ENCODE peak calls at places on chromosome 13, in ten cellular contexts. B is AG09309, Y is RWPE1, H is heart left ventricle, M is BE2C, J is progenitor cell of endocrine pancreas, K is A549, R is MCF 10A, X is prostate gland, I is lung. O is an unnamed sample.

GRCh38 chr13:106186366-106187030 is 349.0 kb downstream of the EFNB2 start:
- DNase-seq in B (no peak), Y (no peak), H (no peak), M (no peak), J (no peak), K (no peak), R (no peak), X (no peak), I (no peak), O (no peak)

GRCh38 chr13:103525530-103525929 is 459.3 kb upstream of the SLC10A2 start:
- DNase-seq in B (no peak), Y (no peak), H (no peak), M (no peak), J (no peak), K (no peak), R (no peak), X (no peak), I (no peak), O (no peak)

GRCh38 chr13:64817721-64818120 is 2412.4 kb downstream of the PCDH9 start:
- DNase-seq in B (no peak), Y (no peak), H (no peak), M (no peak), J (no peak), K (no peak), R (no peak), X (no peak), I (no peak), O (no peak)

GRCh38 chr13:46535002-46535401 is 18.0 kb upstream of the LRCH1 start:
- DNase-seq in B (no peak), Y (no peak), H (no peak), M (no peak), J (no peak), K (no peak), R (no peak), X (no peak), I (no peak), O (no peak)

GRCh38 chr13:22469421-22469820 is 711.4 kb upstream of the SGCG start:
- DNase-seq in B (no peak), Y (no peak), H (no peak), M (no peak), J (no peak), K (no peak), R (no peak), X (no peak), I (no peak), O (no peak)

GRCh38 chr13:31267126-31267784 is 67.5 kb downstream of the B3GLCT start:
- DNase-seq in B (no peak), Y (no peak), H (no peak), M (no peak), J (no peak), K (no peak), R (peak), X (peak), I (no peak), O (no peak)

GRCh38 chr13:31786011-31786410 is 46.7 kb downstream of the RXFP2 start:
- DNase-seq in B (no peak), Y (no peak), H (no peak), M (no peak), J (no peak), K (no peak), R (peak), X (no peak), I (no peak), O (no peak)

GRCh38 chr13:51822106-51822840 is 18.3 kb upstream of the DHRS12 start:
- DNase-seq in B (no peak), Y (no peak), H (no peak), M (no peak), J (no peak), K (no peak), R (no peak), X (no peak), I (no peak), O (no peak)

GRCh38 chr13:36297600-36298338 is at the start of gene CCDC169:
- DNase-seq in B (no peak), Y (peak), H (peak), M (peak), J (peak), K (peak), R (peak), X (peak), I (peak), O (peak)

GRCh38 chr13:71858647-71859046 is 8.4 kb downstream of the DACH1 start:
- DNase-seq in B (no peak), Y (no peak), H (no peak), M (no peak), J (no peak), K (no peak), R (no peak), X (no peak), I (no peak), O (no peak)

GRCh38 chr13:65530688-65531087 is 1699.4 kb downstream of the PCDH9 start:
- DNase-seq in B (no peak), Y (no peak), H (no peak), M (no peak), J (no peak), K (no peak), R (no peak), X (no peak), I (no peak), O (no peak)

GRCh38 chr13:47858678-47859050 is 142.4 kb downstream of the SUCLA2 start:
- DNase-seq in B (peak), Y (peak), H (no peak), M (no peak), J (no peak), K (no peak), R (peak), X (no peak), I (no peak), O (no peak)

GRCh38 chr13:33015791-33016323 is 366 bp upstream of the KL start:
- DNase-seq in B (no peak), Y (no peak), H (peak), M (no peak), J (no peak), K (no peak), R (no peak), X (peak), I (no peak), O (peak)

GRCh38 chr13:43911871-43912270 is 32.2 kb downstream of the LACC1 start:
- DNase-seq in B (no peak), Y (no peak), H (no peak), M (no peak), J (no peak), K (no peak), R (no peak), X (no peak), I (no peak), O (no peak)

GRCh38 chr13:94674609-94675348 is 37.6 kb downstream of the SOX21 start:
- DNase-seq in B (no peak), Y (peak), H (no peak), M (peak), J (peak), K (peak), R (peak), X (peak), I (peak), O (peak)

GRCh38 chr13:30292325-30292724 is 15.0 kb downstream of the KATNAL1 start:
- DNase-seq in B (no peak), Y (no peak), H (no peak), M (no peak), J (no peak), K (no peak), R (no peak), X (no peak), I (no peak), O (no peak)

GRCh38 chr13:49214917-49215376 is 5.2 kb upstream of the MLNR start:
- DNase-seq in B (no peak), Y (no peak), H (peak), M (no peak), J (no peak), K (peak), R (peak), X (peak), I (peak), O (no peak)
- TF ChIP-seq CTCF in B (peak), Y (no peak), H (no peak), M (peak), J (no peak), K (no peak), R (no peak), X (no peak), I (no peak), O (no peak)

GRCh38 chr13:114152831-114153371 is 20.5 kb upstream of the RASA3 start:
- DNase-seq in B (peak), Y (no peak), H (no peak), M (no peak), J (no peak), K (no peak), R (no peak), X (no peak), I (no peak), O (no peak)

GRCh38 chr13:114149774-114150740 is 17.6 kb upstream of the RASA3 start:
- DNase-seq in B (no peak), Y (no peak), H (no peak), M (no peak), J (no peak), K (no peak), R (no peak), X (no peak), I (no peak), O (no peak)

GRCh38 chr13:114152285-114152645 is 19.8 kb upstream of the RASA3 start:
- DNase-seq in B (no peak), Y (no peak), H (no peak), M (no peak), J (no peak), K (no peak), R (no peak), X (no peak), I (no peak), O (no peak)

GRCh38 chr13:114151031-114151430 is 18.6 kb upstream of the RASA3 start:
- DNase-seq in B (no peak), Y (no peak), H (no peak), M (no peak), J (no peak), K (no peak), R (no peak), X (no peak), I (no peak), O (no peak)

DNA sequence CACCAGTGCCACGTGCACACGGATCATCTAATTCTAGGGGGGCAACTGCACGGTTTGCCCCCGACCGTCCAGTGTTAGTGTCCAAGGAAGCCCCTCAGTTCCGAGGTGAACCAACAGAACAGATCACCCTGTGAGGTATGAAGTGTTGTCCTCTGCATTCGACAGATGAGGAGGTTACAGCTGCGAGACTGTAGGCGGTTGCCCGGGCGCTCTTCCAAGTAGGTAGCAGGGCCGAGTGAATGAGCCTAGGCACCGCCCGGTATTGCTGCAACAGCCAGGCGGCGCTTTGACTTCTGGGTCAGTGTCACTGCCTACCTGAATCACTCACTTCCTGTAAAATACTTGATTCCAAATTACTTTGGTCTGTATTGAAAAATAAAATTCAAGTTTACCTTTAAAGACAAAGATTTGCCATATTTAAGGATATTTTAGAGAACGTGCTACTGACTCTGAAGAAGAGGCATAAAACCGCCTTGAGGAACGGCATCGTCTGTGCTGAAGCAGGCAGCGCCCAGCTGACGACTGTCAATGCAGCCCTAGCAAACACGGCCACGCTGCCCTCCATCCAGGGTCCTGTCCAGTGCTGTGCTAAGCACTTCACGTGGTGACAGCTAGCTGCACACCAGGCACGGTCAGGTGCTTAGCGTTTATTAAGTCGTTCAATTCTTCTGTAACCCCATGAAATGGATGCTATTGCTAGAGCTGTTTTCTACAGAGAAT is 19.3 kb upstream of the RASA3 start:
- DNase-seq in B (no peak), Y (peak), H (no peak), M (no peak), J (no peak), K (no peak), R (peak), X (peak), I (no peak), O (no peak)
- TF ChIP-seq CTCF in B (no peak), Y (no peak), H (no peak), M (no peak), J (no peak), K (no peak), R (peak), X (no peak), I (no peak), O (no peak)

DNA sequence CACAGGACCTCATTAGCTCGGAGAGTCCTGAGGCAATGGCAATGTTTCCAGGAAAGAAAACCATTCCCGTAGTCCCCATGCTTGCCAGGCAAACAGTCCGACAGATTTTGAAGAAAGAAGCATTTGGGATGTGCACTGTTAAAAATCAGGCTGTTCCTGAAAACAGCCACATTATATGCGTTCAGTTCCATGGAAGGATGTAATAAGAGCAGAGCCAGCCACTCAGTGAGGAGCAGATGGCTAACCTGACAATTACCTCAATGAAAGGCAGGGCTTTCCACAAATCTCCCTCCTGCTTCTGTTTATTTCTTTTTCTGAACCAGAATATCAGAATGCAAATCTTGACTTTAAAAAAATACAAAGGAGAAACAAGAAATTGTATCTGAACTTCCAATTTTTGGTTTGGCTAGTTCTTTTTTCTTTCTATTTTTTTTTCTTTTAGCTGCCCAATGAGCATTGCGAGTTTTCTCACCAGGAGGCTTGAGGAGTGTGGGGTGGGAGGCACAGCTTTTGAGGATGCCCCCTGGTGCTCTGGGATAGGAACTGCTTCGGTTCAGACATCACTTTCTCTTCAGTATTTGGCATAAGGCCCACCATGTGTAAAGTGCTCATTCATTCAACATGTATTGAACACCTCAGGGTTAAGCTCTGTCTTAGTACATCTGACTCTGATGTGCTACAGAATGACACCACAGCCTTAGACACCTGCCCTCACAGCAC is 124.2 kb downstream of the TBC1D4 start:
- DNase-seq in B (no peak), Y (peak), H (no peak), M (peak), J (no peak), K (peak), R (peak), X (no peak), I (no peak), O (peak)
- TF ChIP-seq CTCF in B (peak), Y (peak), H (peak), M (peak), J (peak), K (peak), R (peak), X (no peak), I (no peak), O (peak)

GRCh38 chr13:75566658-75567057 is 17.1 kb downstream of the UCHL3 start:
- DNase-seq in B (no peak), Y (no peak), H (no peak), M (no peak), J (no peak), K (peak), R (peak), X (no peak), I (no peak), O (no peak)
- TF ChIP-seq CTCF in B (peak), Y (peak), H (no peak), M (peak), J (peak), K (peak), R (no peak), X (peak), I (no peak), O (no peak)

GRCh38 chr13:107373551-107373950 is 805.6 kb upstream of the ARGLU1 start:
- DNase-seq in B (peak), Y (peak), H (no peak), M (peak), J (no peak), K (no peak), R (peak), X (no peak), I (no peak), O (no peak)
- TF ChIP-seq CTCF in B (peak), Y (peak), H (no peak), M (peak), J (peak), K (no peak), R (peak), X (no peak), I (no peak), O (peak)